ENCODE peak calls at places on chromosomes 3 and 15, in five cellular contexts. O is upper lobe of right lung, C is fibroblast of lung, K is right atrium auricular region, F is K562. T is an unnamed sample. For H3K4me1, the result is how much of the 10 kb centered on the place peaks cover.

GRCh38 chr3:24196526-24196925 is 251.4 kb downstream of the NR1D2 start:
- DNase-seq in O (no peak), C (no peak), K (no peak), F (no peak), T (no peak)

GRCh38 chr3:193702967-193703366 is 110.0 kb downstream of the OPA1 start:
- DNase-seq in O (no peak), C (peak), K (no peak), F (no peak), T (no peak)

GRCh38 chr3:16665282-16665741 is 60.1 kb upstream of the DAZL start:
- DNase-seq in O (no peak), C (no peak), K (no peak), F (no peak), T (no peak)

GRCh38 chr3:31361391-31362273 is 171.1 kb upstream of the STT3B start:
- DNase-seq in O (no peak), C (peak), K (no peak), F (no peak), T (no peak)

GRCh38 chr3:115436767-115437301 is 186.5 kb upstream of the GAP43 start:
- DNase-seq in O (no peak), C (peak), K (no peak), F (no peak), T (no peak)

GRCh38 chr15:85533949-85534543 is 153.6 kb downstream of the AKAP13 start:
- DNase-seq in O (no peak), C (no peak), K (no peak), F (no peak), T (no peak)

GRCh38 chr15:86165263-86166204 is 85.9 kb downstream of the AGBL1 start:
- DNase-seq in O (no peak), C (no peak), K (no peak), F (no peak), T (no peak)

GRCh38 chr15:89136818-89137772 is 48.8 kb downstream of the ABHD2 start:
- DNase-seq in O (no peak), C (peak), K (peak), F (no peak), T (no peak)

GRCh38 chr3:127069814-127070440 is 87.0 kb downstream of the PLXNA1 start:
- DNase-seq in O (peak), C (no peak), K (no peak), F (no peak), T (no peak)

GRCh38 chr3:23254287-23254686 is 51.2 kb downstream of the UBE2E2 start:
- DNase-seq in O (no peak), C (no peak), K (no peak), F (no peak), T (no peak)

GRCh38 chr15:66408254-66408653 is 21.5 kb downstream of the MAP2K1 start:
- DNase-seq in O (no peak), C (no peak), K (no peak), F (peak), T (no peak)

GRCh38 chr3:72818092-72818721 is 30.0 kb downstream of the SHQ1 start:
- DNase-seq in O (no peak), C (peak), K (no peak), F (no peak), T (peak)

GRCh38 chr3:176415896-176416295 is 781.4 kb downstream of the TBL1XR1 start:
- DNase-seq in O (no peak), C (no peak), K (no peak), F (no peak), T (no peak)

GRCh38 chr3:127751163-127751621 is 71.1 kb downstream of the MGLL start:
- DNase-seq in O (no peak), C (no peak), K (no peak), F (no peak), T (no peak)

GRCh38 chr3:75906555-75907112 is 121.3 kb upstream of the ZNF717 start:
- DNase-seq in O (peak), C (peak), K (no peak), F (no peak), T (no peak)

GRCh38 chr3:8659242-8659641 is 14.6 kb upstream of the SSUH2 start:
- DNase-seq in O (no peak), C (no peak), K (no peak), F (no peak), T (no peak)

GRCh38 chr3:8660271-8660731 is 15.7 kb upstream of the SSUH2 start:
- DNase-seq in O (no peak), C (peak), K (no peak), F (no peak), T (no peak)

GRCh38 chr3:8660781-8661180 is 16.2 kb upstream of the SSUH2 start:
- DNase-seq in O (no peak), C (peak), K (no peak), F (no peak), T (no peak)

GRCh38 chr3:8657804-8658311 is 13.3 kb upstream of the SSUH2 start:
- DNase-seq in O (no peak), C (no peak), K (no peak), F (no peak), T (no peak)

GRCh38 chr3:8658326-8659212 is 14.0 kb upstream of the SSUH2 start:
- DNase-seq in O (peak), C (peak), K (peak), F (no peak), T (no peak)
- H3K4me1 ChIP-seq in O (under half), C (under half), K (under half), F (under half), T (under half)

GRCh38 chr3:42662813-42663535 is 9.5 kb downstream of the ZBTB47 start:
- DNase-seq in O (no peak), C (no peak), K (no peak), F (no peak), T (no peak)
- H3K4me1 ChIP-seq in O (under half), C (under half), K (under half), F (under half), T (under half)

DNA sequence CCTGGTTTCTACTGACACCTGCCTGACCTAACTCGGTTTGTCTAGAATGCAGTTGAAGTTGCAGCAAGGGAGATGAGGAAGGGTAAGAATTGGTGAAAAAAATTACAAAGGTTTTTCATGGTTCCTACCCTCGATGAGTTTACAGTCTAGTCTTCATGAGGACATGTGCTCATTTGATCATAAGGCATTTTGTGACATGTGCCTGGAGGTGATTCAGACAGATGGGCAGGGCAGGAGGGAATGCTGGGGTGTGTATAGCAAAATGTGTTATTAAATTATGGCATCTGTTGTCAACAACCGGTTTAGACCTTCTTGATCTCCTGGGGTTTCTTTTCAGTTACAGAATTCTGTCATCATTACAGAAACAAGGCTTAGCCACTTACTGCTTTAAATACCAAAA is 101.2 kb downstream of the CACNA1D start:
- DNase-seq in O (no peak), C (no peak), K (no peak), F (no peak), T (no peak)
- H3K4me1 ChIP-seq in O (under half), C (under half), K (under half), F (under half), T (under half)

DNA sequence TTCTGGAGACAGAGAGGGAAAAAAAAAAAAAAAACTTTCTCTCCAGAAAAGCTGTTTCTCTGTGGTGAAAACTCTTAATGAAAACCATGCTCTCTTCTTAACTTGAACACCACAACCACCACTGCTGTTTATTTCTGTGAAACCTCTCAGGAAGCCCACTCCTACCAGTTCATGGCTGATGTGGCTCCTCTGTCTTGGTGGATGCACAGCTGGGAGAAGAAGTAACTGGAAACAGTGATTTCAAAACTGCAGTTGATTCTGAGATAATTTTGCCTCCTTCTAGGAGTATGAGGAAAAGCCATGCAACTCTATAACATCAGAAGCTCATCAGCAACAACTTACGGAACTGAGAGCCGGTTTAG is 40.2 kb upstream of the PYGO1 start:
- DNase-seq in O (no peak), C (peak), K (no peak), F (no peak), T (no peak)
- H3K4me1 ChIP-seq in O (under half), C (under half), K (under half), F (under half), T (under half)